ENCODE peak calls at places on chromosomes 7 and 10, in seven cellular contexts. P, T, S, Y, I, Z and Q are unnamed samples.

GRCh38 chr10:77965294-77965693 is 38.7 kb upstream of the DLG5 start:
- DNase-seq in T (no peak), P (no peak), S (no peak), I (no peak), Y (no peak), Z (peak), Q (no peak)

GRCh38 chr7:151520419-151521229 is 929 bp upstream of the RHEB start:
- DNase-seq in Z (peak), S (peak), T (no peak), Y (no peak), I (peak), P (peak), Q (no peak)

GRCh38 chr7:112398534-112398933 is 51.7 kb upstream of the IFRD1 start:
- DNase-seq in Z (no peak), Y (no peak), T (no peak), P (no peak), S (no peak), I (no peak), Q (no peak)

GRCh38 chr10:72421895-72422540 is 67.3 kb upstream of the DNAJB12 start:
- DNase-seq in Z (no peak), P (no peak), Y (no peak), I (no peak), S (no peak), T (no peak), Q (no peak)

GRCh38 chr10:95841711-95842498 is 65.9 kb upstream of the CC2D2B start:
- DNase-seq in Z (peak), S (no peak), Y (peak), P (no peak), I (no peak), T (peak), Q (peak)

GRCh38 chr7:31917256-31917655 is 153.0 kb downstream of the PDE1C start:
- DNase-seq in S (no peak), Z (no peak), P (no peak), Y (no peak), I (no peak), T (no peak), Q (no peak)

GRCh38 chr7:98840604-98841508 is 29.0 kb downstream of the TMEM130 start:
- DNase-seq in Y (no peak), P (no peak), S (no peak), T (peak), Z (no peak), I (no peak), Q (no peak)

GRCh38 chr7:152341039-152341913 is 94.5 kb downstream of the KMT2C start:
- DNase-seq in I (no peak), P (no peak), Z (peak), T (peak), S (no peak), Y (peak), Q (peak)

GRCh38 chr10:130222381-130222780 is 86.2 kb downstream of the GLRX3 start:
- DNase-seq in Z (no peak), I (no peak), S (no peak), P (no peak), T (no peak), Y (no peak), Q (no peak)

GRCh38 chr7:17301491-17302101 is 3.1 kb downstream of the AHR start:
- DNase-seq in T (peak), P (no peak), S (peak), Y (peak), Z (no peak), I (no peak), Q (no peak)

GRCh38 chr7:127769137-127769536 is 117.1 kb downstream of the SND1 start:
- DNase-seq in T (peak), Y (no peak), P (no peak), S (no peak), Z (no peak), I (no peak), Q (no peak)

GRCh38 chr7:152142976-152143665 is 117.6 kb downstream of the GALNT11 start:
- DNase-seq in Z (no peak), Y (no peak), I (no peak), S (no peak), T (no peak), P (no peak), Q (peak)

GRCh38 chr10:14383266-14383665 is 52.5 kb upstream of the FRMD4A start:
- DNase-seq in Y (no peak), P (no peak), I (no peak), Z (no peak), S (no peak), T (no peak), Q (no peak)

GRCh38 chr7:23246540-23246939 is at the start of gene GPNMB:
- DNase-seq in T (peak), Y (no peak), I (no peak), P (no peak), S (no peak), Z (peak), Q (peak)

GRCh38 chr7:45878457-45879144 is 5.7 kb upstream of the CCDC201 start:
- DNase-seq in I (no peak), S (no peak), T (no peak), P (no peak), Y (no peak), Z (no peak), Q (no peak)

GRCh38 chr7:151936207-151936606 is 20.0 kb upstream of the GALNTL5 start:
- DNase-seq in T (no peak), Y (no peak), I (no peak), P (no peak), S (no peak), Z (no peak), Q (no peak)

GRCh38 chr7:100900978-100901377 is 5.3 kb upstream of the ACHE start:
- DNase-seq in T (no peak), Y (no peak), S (no peak), P (no peak), I (no peak), Z (no peak), Q (no peak)

GRCh38 chr10:110395350-110396283 is 90.9 kb upstream of the SMNDC1 start:
- DNase-seq in Y (peak), Z (peak), I (no peak), P (no peak), T (peak), S (peak), Q (no peak)

GRCh38 chr10:87622290-87623004 is 37.2 kb upstream of the PAPSS2 start:
- DNase-seq in Z (no peak), P (no peak), T (no peak), Y (no peak), I (no peak), S (no peak), Q (no peak)

GRCh38 chr7:41711283-41712064 is 8.6 kb upstream of the INHBA start:
- DNase-seq in P (peak), S (no peak), Y (no peak), Z (no peak), T (no peak), I (no peak), Q (no peak)

GRCh38 chr7:90842430-90842788 is 246.3 kb downstream of the CDK14 start:
- DNase-seq in I (no peak), Z (no peak), P (no peak), T (no peak), Y (no peak), S (no peak), Q (no peak)